ENCODE peak calls at places on chromosomes 6 and 20, in ten cellular contexts. One of them, this sample, is unnamed.

GRCh38 chr20:46350201-46350985 is 42.1 kb upstream of the CDH22 start:
- DNase-seq in lung: no peak
- DNase-seq in LNCaP clone FGC: no peak
- DNase-seq in mesothelial cell of epicardium: no peak
- DNase-seq in lower lobe of right lung: no peak
- DNase-seq in endothelial cell: no peak
- DNase-seq in foreskin fibroblast: peak; percentile 94
- DNase-seq in brain microvascular endothelial cell: peak; percentile 95
- DNase-seq in body of pancreas: no peak
- DNase-seq in upper lobe of right lung: no peak
- DNase-seq in this sample: peak; percentile 93

GRCh38 chr20:53598140-53599038 is 4.8 kb upstream of the ZNF217 start:
- DNase-seq in endothelial cell: no peak
- DNase-seq in lung: no peak
- DNase-seq in foreskin fibroblast: no peak
- DNase-seq in LNCaP clone FGC: no peak
- DNase-seq in brain microvascular endothelial cell: no peak
- DNase-seq in upper lobe of right lung: no peak
- DNase-seq in body of pancreas: no peak
- DNase-seq in lower lobe of right lung: no peak
- DNase-seq in mesothelial cell of epicardium: no peak
- DNase-seq in this sample: no peak

GRCh38 chr20:14142171-14142570 is 146.9 kb downstream of the MACROD2 start:
- DNase-seq in endothelial cell: peak; percentile 67
- DNase-seq in lung: peak; percentile 32
- DNase-seq in mesothelial cell of epicardium: peak; percentile 35
- DNase-seq in upper lobe of right lung: no peak
- DNase-seq in brain microvascular endothelial cell: peak; percentile 70
- DNase-seq in lower lobe of right lung: no peak
- DNase-seq in foreskin fibroblast: peak; percentile 65
- DNase-seq in LNCaP clone FGC: peak; percentile 46
- DNase-seq in body of pancreas: peak; percentile 53
- DNase-seq in this sample: peak; percentile 41

GRCh38 chr6:34065470-34066283 is 80.2 kb downstream of the GRM4 start:
- DNase-seq in foreskin fibroblast: no peak
- DNase-seq in body of pancreas: no peak
- DNase-seq in lower lobe of right lung: no peak
- DNase-seq in upper lobe of right lung: no peak
- DNase-seq in mesothelial cell of epicardium: no peak
- DNase-seq in endothelial cell: no peak
- DNase-seq in brain microvascular endothelial cell: no peak
- DNase-seq in LNCaP clone FGC: no peak
- DNase-seq in lung: no peak
- DNase-seq in this sample: no peak

GRCh38 chr6:28137458-28138020 is 4.1 kb upstream of the ZKSCAN8 start:
- DNase-seq in LNCaP clone FGC: no peak
- DNase-seq in lung: no peak
- DNase-seq in upper lobe of right lung: no peak
- DNase-seq in mesothelial cell of epicardium: no peak
- DNase-seq in brain microvascular endothelial cell: no peak
- DNase-seq in lower lobe of right lung: no peak
- DNase-seq in body of pancreas: no peak
- DNase-seq in endothelial cell: no peak
- DNase-seq in foreskin fibroblast: peak; percentile 53
- DNase-seq in this sample: peak; percentile 29

GRCh38 chr6:151537561-151537960 is 43.7 kb downstream of the CCDC170 start:
- DNase-seq in mesothelial cell of epicardium: no peak
- DNase-seq in endothelial cell: no peak
- DNase-seq in LNCaP clone FGC: no peak
- DNase-seq in upper lobe of right lung: no peak
- DNase-seq in foreskin fibroblast: no peak
- DNase-seq in lung: no peak
- DNase-seq in body of pancreas: no peak
- DNase-seq in lower lobe of right lung: no peak
- DNase-seq in brain microvascular endothelial cell: no peak
- DNase-seq in this sample: peak; percentile 5

GRCh38 chr6:73236147-73236750 is 11.0 kb upstream of the KHDC1L start:
- DNase-seq in upper lobe of right lung: no peak
- DNase-seq in endothelial cell: no peak
- DNase-seq in mesothelial cell of epicardium: no peak
- DNase-seq in body of pancreas: no peak
- DNase-seq in LNCaP clone FGC: no peak
- DNase-seq in lung: no peak
- DNase-seq in foreskin fibroblast: peak; percentile 91
- DNase-seq in brain microvascular endothelial cell: peak; percentile 51
- DNase-seq in lower lobe of right lung: no peak
- DNase-seq in this sample: peak; percentile 96

GRCh38 chr20:23415958-23416583 is 5.2 kb downstream of the NAPB start:
- DNase-seq in upper lobe of right lung: no peak
- DNase-seq in brain microvascular endothelial cell: no peak
- DNase-seq in LNCaP clone FGC: no peak
- DNase-seq in foreskin fibroblast: peak; percentile 22
- DNase-seq in lower lobe of right lung: no peak
- DNase-seq in endothelial cell: no peak
- DNase-seq in body of pancreas: no peak
- DNase-seq in mesothelial cell of epicardium: no peak
- DNase-seq in lung: no peak
- DNase-seq in this sample: peak; percentile 27

GRCh38 chr6:45537539-45537938 is 159.8 kb upstream of the SUPT3H start:
- DNase-seq in brain microvascular endothelial cell: no peak
- DNase-seq in upper lobe of right lung: no peak
- DNase-seq in foreskin fibroblast: peak; percentile 74
- DNase-seq in LNCaP clone FGC: no peak
- DNase-seq in lower lobe of right lung: no peak
- DNase-seq in lung: peak; percentile 18
- DNase-seq in mesothelial cell of epicardium: no peak
- DNase-seq in endothelial cell: no peak
- DNase-seq in body of pancreas: no peak
- DNase-seq in this sample: peak; percentile 74

GRCh38 chr6:21740719-21741118 is 147.2 kb downstream of the SOX4 start:
- DNase-seq in upper lobe of right lung: no peak
- DNase-seq in LNCaP clone FGC: peak; percentile 63
- DNase-seq in mesothelial cell of epicardium: no peak
- DNase-seq in brain microvascular endothelial cell: peak; percentile 49
- DNase-seq in body of pancreas: no peak
- DNase-seq in endothelial cell: no peak
- DNase-seq in lower lobe of right lung: no peak
- DNase-seq in lung: no peak
- DNase-seq in foreskin fibroblast: peak; percentile 39
- DNase-seq in this sample: peak; percentile 48

GRCh38 chr20:20780127-20780822 is 67.8 kb upstream of the RALGAPA2 start:
- DNase-seq in foreskin fibroblast: no peak
- DNase-seq in lung: peak; percentile 88
- DNase-seq in LNCaP clone FGC: peak; percentile 23
- DNase-seq in lower lobe of right lung: peak; percentile 93
- DNase-seq in brain microvascular endothelial cell: no peak
- DNase-seq in upper lobe of right lung: peak; percentile 94
- DNase-seq in body of pancreas: peak; percentile 74
- DNase-seq in mesothelial cell of epicardium: no peak
- DNase-seq in endothelial cell: no peak
- DNase-seq in this sample: peak; percentile 25

GRCh38 chr20:48820649-48820973 is 7.2 kb downstream of the PREX1 start:
- DNase-seq in foreskin fibroblast: no peak
- DNase-seq in lower lobe of right lung: no peak
- DNase-seq in brain microvascular endothelial cell: no peak
- DNase-seq in endothelial cell: no peak
- DNase-seq in LNCaP clone FGC: no peak
- DNase-seq in body of pancreas: no peak
- DNase-seq in mesothelial cell of epicardium: no peak
- DNase-seq in upper lobe of right lung: no peak
- DNase-seq in lung: no peak
- DNase-seq in this sample: no peak

GRCh38 chr6:129637340-129638054 is 72.5 kb downstream of the ARHGAP18 start:
- DNase-seq in body of pancreas: no peak
- DNase-seq in foreskin fibroblast: no peak
- DNase-seq in lower lobe of right lung: no peak
- DNase-seq in upper lobe of right lung: no peak
- DNase-seq in brain microvascular endothelial cell: no peak
- DNase-seq in endothelial cell: no peak
- DNase-seq in mesothelial cell of epicardium: no peak
- DNase-seq in lung: no peak
- DNase-seq in LNCaP clone FGC: no peak
- DNase-seq in this sample: no peak

GRCh38 chr6:37988131-37988530 is 168.6 kb downstream of the ZFAND3 start:
- DNase-seq in body of pancreas: no peak
- DNase-seq in LNCaP clone FGC: no peak
- DNase-seq in endothelial cell: no peak
- DNase-seq in upper lobe of right lung: no peak
- DNase-seq in brain microvascular endothelial cell: peak; percentile 63
- DNase-seq in foreskin fibroblast: no peak
- DNase-seq in lung: no peak
- DNase-seq in lower lobe of right lung: no peak
- DNase-seq in mesothelial cell of epicardium: no peak
- DNase-seq in this sample: peak; percentile 39

GRCh38 chr20:373171-373890 is 7.2 kb upstream of the TRIB3 start:
- DNase-seq in endothelial cell: peak; percentile 29
- DNase-seq in mesothelial cell of epicardium: no peak
- DNase-seq in brain microvascular endothelial cell: peak; percentile 89
- DNase-seq in LNCaP clone FGC: no peak
- DNase-seq in lung: peak; percentile 43
- DNase-seq in foreskin fibroblast: peak; percentile 88
- DNase-seq in body of pancreas: no peak
- DNase-seq in upper lobe of right lung: no peak
- DNase-seq in lower lobe of right lung: peak; percentile 67
- DNase-seq in this sample: peak; percentile 84

GRCh38 chr6:98986216-98986615 is 38.5 kb upstream of the FBXL4 start:
- DNase-seq in lung: no peak
- DNase-seq in mesothelial cell of epicardium: no peak
- DNase-seq in foreskin fibroblast: no peak
- DNase-seq in lower lobe of right lung: no peak
- DNase-seq in LNCaP clone FGC: no peak
- DNase-seq in body of pancreas: no peak
- DNase-seq in brain microvascular endothelial cell: no peak
- DNase-seq in upper lobe of right lung: no peak
- DNase-seq in endothelial cell: no peak
- DNase-seq in this sample: no peak

GRCh38 chr20:32767418-32768198 is 5.4 kb downstream of the DNMT3B start:
- DNase-seq in mesothelial cell of epicardium: no peak
- DNase-seq in body of pancreas: no peak
- DNase-seq in foreskin fibroblast: no peak
- DNase-seq in lung: no peak
- DNase-seq in brain microvascular endothelial cell: no peak
- DNase-seq in endothelial cell: no peak
- DNase-seq in upper lobe of right lung: no peak
- DNase-seq in lower lobe of right lung: no peak
- DNase-seq in LNCaP clone FGC: no peak
- DNase-seq in this sample: no peak

GRCh38 chr6:36285187-36285612 is 15.3 kb downstream of the PNPLA1 start:
- DNase-seq in mesothelial cell of epicardium: no peak
- DNase-seq in LNCaP clone FGC: no peak
- DNase-seq in foreskin fibroblast: peak; percentile 11
- DNase-seq in lower lobe of right lung: no peak
- DNase-seq in upper lobe of right lung: no peak
- DNase-seq in lung: no peak
- DNase-seq in body of pancreas: no peak
- DNase-seq in endothelial cell: no peak
- DNase-seq in brain microvascular endothelial cell: no peak
- DNase-seq in this sample: no peak

GRCh38 chr20:60718743-60719142 is 533.3 kb upstream of the CDH4 start:
- DNase-seq in body of pancreas: no peak
- DNase-seq in endothelial cell: peak; percentile 6
- DNase-seq in LNCaP clone FGC: no peak
- DNase-seq in brain microvascular endothelial cell: no peak
- DNase-seq in lung: no peak
- DNase-seq in mesothelial cell of epicardium: no peak
- DNase-seq in upper lobe of right lung: no peak
- DNase-seq in foreskin fibroblast: no peak
- DNase-seq in lower lobe of right lung: no peak
- DNase-seq in this sample: no peak
- TF ChIP-seq CTCF in body of pancreas: no peak
- TF ChIP-seq CTCF in endothelial cell: peak; percentile 13
- TF ChIP-seq CTCF in LNCaP clone FGC: peak; percentile 26
- TF ChIP-seq CTCF in brain microvascular endothelial cell: peak; percentile 20
- TF ChIP-seq CTCF in lung: no peak
- TF ChIP-seq CTCF in mesothelial cell of epicardium: no peak
- TF ChIP-seq CTCF in upper lobe of right lung: no peak
- TF ChIP-seq CTCF in foreskin fibroblast: no peak
- TF ChIP-seq CTCF in lower lobe of right lung: no peak
- TF ChIP-seq CTCF in this sample: no peak

DNA sequence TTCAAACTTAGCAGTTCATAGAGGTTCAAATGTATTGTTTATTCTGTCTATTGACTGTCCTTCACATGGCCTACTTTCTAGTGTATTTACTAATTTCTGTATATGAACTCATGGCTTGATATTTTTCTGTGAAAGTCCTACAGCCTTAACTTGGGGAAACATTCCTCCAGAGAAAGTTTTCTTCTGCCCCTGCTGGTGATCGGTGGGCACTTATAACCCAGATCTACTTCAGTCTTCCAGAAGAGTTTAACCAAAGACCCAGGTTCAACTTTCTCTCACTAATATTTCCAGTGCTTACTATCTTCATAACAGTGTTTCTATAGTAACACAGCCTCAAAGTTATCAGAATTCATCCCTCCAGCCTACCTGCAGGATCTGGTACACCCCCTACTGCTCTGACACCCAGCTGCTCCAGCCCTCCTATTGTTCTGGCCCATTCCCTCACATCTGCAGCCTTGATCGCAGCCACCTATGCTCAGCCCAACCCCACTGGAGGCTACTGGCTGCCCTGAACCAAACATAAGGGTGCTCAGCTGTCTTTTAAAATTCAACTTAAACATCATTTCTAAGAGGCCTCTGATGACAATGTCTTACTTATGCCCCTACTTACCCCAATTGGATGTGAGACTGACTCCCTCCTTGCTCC is 72.3 kb downstream of the TBX18 start:
- DNase-seq in endothelial cell: no peak
- DNase-seq in body of pancreas: no peak
- DNase-seq in upper lobe of right lung: no peak
- DNase-seq in LNCaP clone FGC: no peak
- DNase-seq in lung: no peak
- DNase-seq in mesothelial cell of epicardium: no peak
- DNase-seq in brain microvascular endothelial cell: no peak
- DNase-seq in lower lobe of right lung: no peak
- DNase-seq in foreskin fibroblast: no peak
- DNase-seq in this sample: no peak
- TF ChIP-seq CTCF in endothelial cell: no peak
- TF ChIP-seq CTCF in body of pancreas: no peak
- TF ChIP-seq CTCF in upper lobe of right lung: no peak
- TF ChIP-seq CTCF in LNCaP clone FGC: no peak
- TF ChIP-seq CTCF in lung: no peak
- TF ChIP-seq CTCF in mesothelial cell of epicardium: no peak
- TF ChIP-seq CTCF in brain microvascular endothelial cell: no peak
- TF ChIP-seq CTCF in lower lobe of right lung: no peak
- TF ChIP-seq CTCF in foreskin fibroblast: no peak
- TF ChIP-seq CTCF in this sample: no peak

GRCh38 chr6:52595796-52596130 is 18.9 kb upstream of the TRAM2 start:
- DNase-seq in brain microvascular endothelial cell: no peak
- DNase-seq in foreskin fibroblast: peak; percentile 83
- DNase-seq in LNCaP clone FGC: no peak
- DNase-seq in endothelial cell: no peak
- DNase-seq in lung: no peak
- DNase-seq in upper lobe of right lung: no peak
- DNase-seq in mesothelial cell of epicardium: no peak
- DNase-seq in lower lobe of right lung: no peak
- DNase-seq in body of pancreas: no peak
- DNase-seq in this sample: peak; percentile 67
- TF ChIP-seq CTCF in brain microvascular endothelial cell: no peak
- TF ChIP-seq CTCF in foreskin fibroblast: no peak
- TF ChIP-seq CTCF in LNCaP clone FGC: no peak
- TF ChIP-seq CTCF in endothelial cell: no peak
- TF ChIP-seq CTCF in lung: no peak
- TF ChIP-seq CTCF in upper lobe of right lung: no peak
- TF ChIP-seq CTCF in mesothelial cell of epicardium: no peak
- TF ChIP-seq CTCF in lower lobe of right lung: no peak
- TF ChIP-seq CTCF in body of pancreas: no peak
- TF ChIP-seq CTCF in this sample: no peak

GRCh38 chr6:159633196-159633595 is 59.8 kb downstream of the SOD2 start:
- DNase-seq in lung: no peak
- DNase-seq in brain microvascular endothelial cell: peak; percentile 37
- DNase-seq in lower lobe of right lung: no peak
- DNase-seq in endothelial cell: peak; percentile 9
- DNase-seq in foreskin fibroblast: peak; percentile 40
- DNase-seq in mesothelial cell of epicardium: no peak
- DNase-seq in body of pancreas: no peak
- DNase-seq in LNCaP clone FGC: no peak
- DNase-seq in upper lobe of right lung: no peak
- DNase-seq in this sample: peak; percentile 23
- TF ChIP-seq CTCF in lung: no peak
- TF ChIP-seq CTCF in brain microvascular endothelial cell: peak; percentile 73
- TF ChIP-seq CTCF in lower lobe of right lung: peak; percentile 17
- TF ChIP-seq CTCF in endothelial cell: no peak
- TF ChIP-seq CTCF in foreskin fibroblast: peak; percentile 31
- TF ChIP-seq CTCF in mesothelial cell of epicardium: peak; percentile 16
- TF ChIP-seq CTCF in body of pancreas: peak; percentile 22
- TF ChIP-seq CTCF in LNCaP clone FGC: peak; percentile 41
- TF ChIP-seq CTCF in upper lobe of right lung: peak; percentile 42
- TF ChIP-seq CTCF in this sample: peak; percentile 60